ENCODE peak calls at places on chromosomes 6 and 20, in five cellular contexts. C is left colon; I is WTC11; R is CD8-positive, alpha-beta memory T cell; F is Caki2. T is an unnamed sample.

GRCh38 chr6:56875523-56875922 is 79.4 kb upstream of the BEND6 start:
- DNase-seq in C (no peak), F (no peak), R (no peak), I (no peak), T (no peak)

GRCh38 chr20:48467622-48468021 is 360.2 kb downstream of the PREX1 start:
- DNase-seq in F (peak), C (no peak), R (no peak), I (peak), T (peak)

GRCh38 chr20:13649548-13649947 is 10.8 kb upstream of the TASP1 start:
- DNase-seq in C (no peak), F (no peak), I (peak), R (no peak), T (no peak)

GRCh38 chr6:163750436-163751031 is 336.0 kb downstream of the QKI start:
- DNase-seq in F (no peak), R (no peak), I (no peak), C (no peak), T (no peak)

GRCh38 chr6:85130743-85131142 is 319.1 kb upstream of the NT5E start:
- DNase-seq in I (no peak), R (no peak), C (no peak), F (no peak), T (no peak)

GRCh38 chr6:144377586-144377985 is 92.5 kb downstream of the UTRN start:
- DNase-seq in C (no peak), R (no peak), F (no peak), I (no peak), T (no peak)

GRCh38 chr20:38127011-38127621 is 38.0 kb downstream of the TGM2 start:
- DNase-seq in C (peak), F (peak), R (no peak), I (no peak), T (peak)

GRCh38 chr6:142819603-142820335 is 125.2 kb downstream of the HIVEP2 start:
- DNase-seq in C (no peak), I (no peak), R (peak), F (peak), T (peak)

GRCh38 chr6:71967436-71967835 is 81.1 kb downstream of the RIMS1 start:
- DNase-seq in F (no peak), I (no peak), R (no peak), C (no peak), T (no peak)

GRCh38 chr20:18267815-18268214 is 20.5 kb upstream of the ZNF133 start:
- DNase-seq in C (no peak), F (peak), R (no peak), I (peak), T (no peak)